ENCODE peak calls at places on chromosomes 3 and 15, in seven cellular contexts. B is upper lobe of left lung, G is GM23338, H is bronchial epithelial cell, P is AG04450, I is AG04449, D is cardiac fibroblast. L is an unnamed sample.

GRCh38 chr15:31399544-31400171 is 73.0 kb downstream of the KLF13 start:
- DNase-seq in B (no peak), G (no peak), H (no peak), P (no peak), I (no peak), D (peak), L (no peak)

GRCh38 chr3:142282503-142282902 is 57.1 kb upstream of the GK5 start:
- DNase-seq in B (no peak), G (no peak), H (no peak), P (no peak), I (no peak), D (no peak), L (no peak)

GRCh38 chr15:92098869-92099268 is 245.4 kb downstream of the SLCO3A1 start:
- DNase-seq in B (no peak), G (peak), H (no peak), P (no peak), I (no peak), D (no peak), L (no peak)

GRCh38 chr15:51751687-51752683 is 588 bp downstream of the TMOD2 start:
- DNase-seq in B (no peak), G (peak), H (peak), P (no peak), I (no peak), D (peak), L (no peak)

GRCh38 chr15:48811325-48811938 is 563 bp upstream of the CEP152 start:
- DNase-seq in B (no peak), G (peak), H (no peak), P (no peak), I (no peak), D (no peak), L (no peak)

GRCh38 chr3:18098960-18099587 is 326.1 kb downstream of the SATB1 start:
- DNase-seq in B (no peak), G (peak), H (peak), P (peak), I (peak), D (peak), L (peak)

GRCh38 chr15:53962646-53963561 is 15.3 kb upstream of the UNC13C start:
- DNase-seq in B (no peak), G (peak), H (peak), P (no peak), I (no peak), D (peak), L (no peak)

GRCh38 chr15:37034835-37035234 is 65.5 kb downstream of the MEIS2 start:
- DNase-seq in B (no peak), G (no peak), H (no peak), P (no peak), I (no peak), D (no peak), L (no peak)

GRCh38 chr3:134330895-134331810 is 43.1 kb downstream of the AMOTL2 start:
- DNase-seq in B (no peak), G (peak), H (peak), P (no peak), I (no peak), D (peak), L (peak)

DNA sequence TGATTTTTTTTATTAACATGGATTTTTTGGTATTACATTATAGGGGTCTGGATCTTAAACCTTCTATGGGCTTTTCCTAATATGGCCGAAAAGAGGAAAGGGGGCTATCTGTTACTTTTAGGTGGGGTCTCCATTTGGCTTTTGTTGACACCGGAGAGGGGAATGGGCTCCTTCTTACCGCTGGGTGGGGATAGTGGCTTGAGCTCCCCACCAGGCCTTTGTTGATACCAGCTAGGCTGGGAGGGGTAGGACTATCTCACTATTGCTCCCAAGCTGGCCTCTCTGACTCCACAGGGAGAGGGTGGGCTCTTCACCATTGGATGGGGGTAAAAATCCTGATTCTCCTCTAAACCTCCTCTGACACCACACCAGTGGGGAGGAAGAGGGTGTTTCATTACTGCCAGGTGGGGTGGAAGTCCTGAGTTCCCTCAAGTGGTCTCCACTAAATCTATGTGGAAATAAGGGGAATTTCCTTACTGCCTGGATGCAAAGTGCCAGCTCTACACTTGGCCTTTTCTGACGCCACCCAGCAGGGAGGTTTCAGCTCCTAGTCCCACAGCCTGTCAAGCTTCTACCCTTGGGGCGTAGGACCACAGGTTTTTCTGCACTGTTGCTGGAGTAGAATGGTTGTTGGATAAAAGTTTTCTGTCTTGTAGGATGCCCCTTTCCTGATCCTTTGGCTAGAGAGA is 572.3 kb downstream of the MAGI1 start:
- DNase-seq in B (no peak), G (peak), H (no peak), P (no peak), I (no peak), D (no peak), L (no peak)
- TF ChIP-seq CTCF in B (no peak), G (peak), H (no peak), P (no peak), I (no peak), D (no peak), L (no peak)

GRCh38 chr3:186930143-186930638 is at the start of gene ST6GAL1:
- DNase-seq in B (peak), G (peak), H (peak), P (no peak), I (no peak), D (peak), L (no peak)
- TF ChIP-seq CTCF in B (peak), G (peak), H (peak), P (peak), I (peak), D (peak), L (peak)

GRCh38 chr3:175121225-175121624 is 262.1 kb downstream of the NAALADL2 start:
- DNase-seq in B (no peak), G (peak), H (peak), P (no peak), I (no peak), D (no peak), L (no peak)
- TF ChIP-seq CTCF in B (no peak), G (peak), H (peak), P (peak), I (peak), D (peak), L (peak)

GRCh38 chr3:143529018-143529478 is 319.2 kb downstream of the SLC9A9 start:
- DNase-seq in B (no peak), G (no peak), H (no peak), P (no peak), I (no peak), D (peak), L (no peak)

GRCh38 chr3:143533391-143533790 is 314.9 kb downstream of the SLC9A9 start:
- DNase-seq in B (no peak), G (no peak), H (no peak), P (no peak), I (no peak), D (no peak), L (no peak)

GRCh38 chr3:143526016-143526540 is 322.2 kb downstream of the SLC9A9 start:
- DNase-seq in B (no peak), G (no peak), H (no peak), P (no peak), I (no peak), D (peak), L (no peak)

GRCh38 chr3:143529778-143530177 is 318.5 kb downstream of the SLC9A9 start:
- DNase-seq in B (no peak), G (no peak), H (no peak), P (no peak), I (no peak), D (peak), L (no peak)

GRCh38 chr3:143531101-143531500 is 317.2 kb downstream of the SLC9A9 start:
- DNase-seq in B (no peak), G (no peak), H (no peak), P (no peak), I (no peak), D (no peak), L (no peak)
- TF ChIP-seq CTCF in B (no peak), G (no peak), H (no peak), P (no peak), I (no peak), D (no peak), L (no peak)

DNA sequence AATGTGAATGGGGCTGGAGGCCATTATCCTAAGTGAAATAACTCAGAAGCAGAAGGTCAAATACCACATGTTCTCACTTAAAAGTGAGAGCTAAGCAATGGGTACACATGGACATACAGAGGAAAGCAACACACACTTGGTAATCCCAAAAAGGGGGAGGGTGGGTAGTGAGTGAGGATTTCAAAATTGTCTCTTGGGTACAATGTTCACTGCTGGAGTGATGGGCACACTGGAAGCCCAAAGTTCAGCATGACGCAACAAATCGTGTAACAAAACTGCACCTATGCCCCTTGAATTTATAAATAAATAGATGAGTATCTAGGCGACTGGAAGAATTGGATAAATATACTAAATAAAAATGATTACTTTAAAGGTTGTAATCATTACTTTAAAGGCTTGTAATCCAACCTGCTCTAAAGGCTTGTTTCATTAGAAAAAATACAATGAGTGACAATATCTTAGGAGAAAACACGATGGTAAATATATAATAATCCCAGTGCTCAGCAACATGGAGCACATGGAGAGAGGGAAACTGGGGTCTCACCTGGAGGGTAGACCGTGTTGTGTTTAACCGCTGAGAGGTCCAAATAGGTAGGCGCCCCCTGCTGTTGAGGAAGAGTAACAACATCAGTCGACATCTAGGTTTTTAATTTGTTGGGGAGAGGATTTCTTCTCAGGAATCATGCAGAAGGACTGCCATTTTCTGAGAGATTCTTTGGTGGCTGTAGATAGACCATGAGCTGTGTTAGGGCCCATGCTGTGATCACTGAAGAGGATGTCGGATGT is 78.5 kb upstream of the ROBO1 start:
- DNase-seq in B (no peak), G (peak), H (no peak), P (no peak), I (no peak), D (no peak), L (no peak)
- TF ChIP-seq CTCF in B (no peak), G (peak), H (peak), P (peak), I (no peak), D (no peak), L (peak)

GRCh38 chr15:40498891-40499290 is 28.1 kb downstream of the CHST14 start:
- DNase-seq in B (no peak), G (no peak), H (no peak), P (no peak), I (no peak), D (no peak), L (peak)

GRCh38 chr15:40499931-40500330 is 29.1 kb downstream of the CHST14 start:
- DNase-seq in B (no peak), G (no peak), H (peak), P (no peak), I (no peak), D (no peak), L (no peak)

GRCh38 chr15:40493089-40493840 is 22.5 kb downstream of the CHST14 start:
- DNase-seq in B (no peak), G (no peak), H (peak), P (no peak), I (no peak), D (no peak), L (no peak)

GRCh38 chr15:40498418-40498817 is 27.6 kb downstream of the CHST14 start:
- DNase-seq in B (no peak), G (no peak), H (peak), P (peak), I (peak), D (peak), L (peak)

GRCh38 chr15:40495516-40495915 is 24.7 kb downstream of the CHST14 start:
- DNase-seq in B (no peak), G (no peak), H (no peak), P (no peak), I (no peak), D (no peak), L (no peak)
- TF ChIP-seq CTCF in B (no peak), G (no peak), H (no peak), P (no peak), I (no peak), D (no peak), L (no peak)

DNA sequence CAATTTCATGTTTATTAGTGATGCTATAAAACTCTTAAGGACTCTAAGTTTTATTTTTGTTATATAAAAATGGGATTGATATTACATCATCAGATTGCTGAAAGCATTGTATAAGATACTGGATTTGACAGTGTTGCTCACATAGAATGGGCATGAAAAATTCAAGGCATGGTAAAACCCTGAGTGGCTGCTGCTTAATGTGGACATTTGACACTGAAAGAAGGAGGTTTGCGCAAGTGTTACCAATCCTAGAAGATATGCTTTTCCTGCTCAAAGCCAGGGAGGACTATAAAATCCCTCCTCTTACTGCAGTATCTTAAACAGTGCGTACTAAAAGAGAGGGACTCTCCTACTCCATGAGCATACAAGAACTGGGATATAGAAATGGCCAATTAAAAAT is 65.8 kb upstream of the PTX3 start:
- DNase-seq in B (no peak), G (no peak), H (no peak), P (no peak), I (no peak), D (no peak), L (no peak)
- TF ChIP-seq CTCF in B (no peak), G (no peak), H (no peak), P (no peak), I (no peak), D (no peak), L (no peak)

DNA sequence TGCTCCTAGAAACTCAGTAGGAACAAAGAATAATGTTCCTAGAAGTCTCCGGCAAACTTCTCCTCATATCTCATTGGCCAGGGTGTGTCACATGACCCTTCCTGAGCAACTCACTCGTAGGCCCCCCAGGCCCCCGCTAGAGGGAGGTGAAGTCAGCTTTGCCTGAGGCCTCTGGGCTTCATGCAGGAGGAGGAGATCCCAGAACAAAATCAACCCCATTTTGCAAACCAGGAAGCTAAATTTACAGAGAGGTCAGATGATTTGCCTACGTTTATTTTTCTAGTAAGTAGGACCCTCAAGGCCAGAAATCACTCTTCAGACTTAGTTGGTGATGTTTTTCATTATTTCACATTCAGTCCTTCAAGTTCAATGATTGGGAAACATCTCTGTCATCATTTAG is 99.1 kb downstream of the SSR3 start:
- DNase-seq in B (no peak), G (peak), H (no peak), P (no peak), I (no peak), D (no peak), L (no peak)
- TF ChIP-seq CTCF in B (no peak), G (peak), H (no peak), P (no peak), I (no peak), D (no peak), L (no peak)

DNA sequence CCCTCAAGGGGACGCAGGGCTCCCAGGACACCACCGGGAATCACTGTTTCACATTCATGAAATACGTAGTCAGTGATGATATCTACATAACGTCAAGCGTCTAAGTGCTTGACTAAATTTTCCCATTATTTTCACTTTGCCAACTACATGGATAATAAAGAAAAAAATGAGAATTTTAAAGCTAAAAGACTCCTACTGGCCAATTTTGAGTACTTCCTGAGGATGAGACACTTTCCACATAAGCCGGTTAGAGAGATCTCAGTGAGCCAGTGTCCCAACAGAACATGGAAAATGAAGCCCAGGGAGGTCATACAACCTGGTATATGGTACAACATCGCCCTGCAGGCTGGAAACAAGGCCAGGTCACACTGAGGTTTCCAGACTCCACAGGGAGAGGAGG is 928.1 kb downstream of the FHIT start:
- DNase-seq in B (no peak), G (no peak), H (no peak), P (no peak), I (no peak), D (no peak), L (no peak)
- TF ChIP-seq CTCF in B (no peak), G (peak), H (no peak), P (no peak), I (no peak), D (no peak), L (no peak)